ENCODE peak calls at places on chromosome 14, in five cellular contexts. L is NCI-H1417, Z is AG20443, B is pulmonary artery endothelial cell, A is anterior cingulate cortex. F is an unnamed sample.

GRCh38 chr14:32601908-32602307 is 272.8 kb downstream of the AKAP6 start:
- DNase-seq in A (no peak), B (no peak), Z (no peak), L (no peak), F (no peak)

GRCh38 chr14:32044454-32044853 is 32.6 kb upstream of the ARHGAP5 start:
- DNase-seq in L (peak), B (no peak), A (no peak), Z (no peak), F (no peak)

GRCh38 chr14:36768638-36769337 is 107.1 kb downstream of the PAX9 start:
- DNase-seq in Z (no peak), L (no peak), A (no peak), B (no peak), F (no peak)

GRCh38 chr14:91835197-91835919 is 32.0 kb downstream of the TC2N start:
- DNase-seq in L (peak), A (no peak), Z (no peak), B (no peak), F (no peak)

GRCh38 chr14:98494582-98494981 is 777.4 kb downstream of the BCL11B start:
- DNase-seq in Z (peak), B (no peak), L (no peak), A (no peak), F (no peak)

GRCh38 chr14:105294142-105294597 is 6.6 kb downstream of the BRF1 start:
- DNase-seq in L (peak), A (no peak), B (peak), Z (peak), F (no peak)

GRCh38 chr14:88834883-88835431 is 10.5 kb downstream of the TTC8 start:
- DNase-seq in Z (peak), B (no peak), A (no peak), L (no peak), F (no peak)

GRCh38 chr14:102055181-102055901 is 31.5 kb downstream of the HSP90AA1 start:
- DNase-seq in Z (peak), A (no peak), L (no peak), B (no peak), F (no peak)

GRCh38 chr14:55297611-55298323 is 26.5 kb downstream of the FBXO34 start:
- DNase-seq in A (no peak), Z (no peak), B (no peak), L (no peak), F (no peak)

GRCh38 chr14:58807271-58807670 is 169.5 kb downstream of the DACT1 start:
- DNase-seq in Z (no peak), A (no peak), B (no peak), L (no peak), F (no peak)

GRCh38 chr14:76227450-76228050 is 75.8 kb downstream of the GPATCH2L start:
- DNase-seq in B (no peak), L (no peak), Z (peak), A (no peak), F (no peak)

GRCh38 chr14:32559595-32559994 is 230.5 kb downstream of the AKAP6 start:
- DNase-seq in L (no peak), A (no peak), Z (no peak), B (no peak), F (no peak)

GRCh38 chr14:23130875-23131274 is 11.8 kb upstream of the CEBPE start:
- DNase-seq in Z (no peak), A (no peak), L (no peak), B (no peak), F (no peak)